ENCODE peak calls at places on chromosome 15, in nine cellular contexts. M is cardiac muscle cell, F is neural progenitor cell, L is endothelial cell of umbilical vein, X is foreskin keratinocyte, Z is HCT116, H is heart left ventricle, P is GM23248, Q is Karpas-422. B is an unnamed sample.

GRCh38 chr15:67228286-67228685 is 26.2 kb downstream of the AAGAB start:
- DNase-seq in Q (no peak), P (no peak), L (no peak), X (no peak), H (no peak), Z (no peak), M (no peak), F (no peak), B (no peak)

GRCh38 chr15:36658321-36658720 is 78.9 kb downstream of the CDIN1 start:
- DNase-seq in H (no peak), Z (no peak), L (no peak), X (no peak), Q (no peak), F (no peak), P (peak; percentile 83), M (peak; percentile 22), B (no peak)

GRCh38 chr15:92636950-92637481 is 18.6 kb downstream of the FAM174B start:
- DNase-seq in F (no peak), P (no peak), X (no peak), L (no peak), H (no peak), Z (peak; percentile 12), M (no peak), Q (no peak), B (peak; percentile 39)

GRCh38 chr15:57144448-57144847 is 226.0 kb downstream of the TCF12 start:
- DNase-seq in L (no peak), H (no peak), P (no peak), X (no peak), F (no peak), Q (no peak), M (no peak), Z (no peak), B (no peak)

GRCh38 chr15:33860749-33861148 is 107.5 kb upstream of the CHRM5 start:
- DNase-seq in H (no peak), Z (peak; percentile 13), Q (no peak), L (peak; percentile 6), P (peak; percentile 73), F (no peak), X (no peak), M (peak; percentile 33), B (no peak)

GRCh38 chr15:26838742-26839460 is 28.0 kb upstream of the GABRA5 start:
- DNase-seq in Q (peak; percentile 41), M (no peak), L (no peak), H (no peak), Z (no peak), X (no peak), F (peak; percentile 29), P (peak; percentile 4), B (peak; percentile 68)

GRCh38 chr15:36177590-36178281 is 401.7 kb upstream of the CDIN1 start:
- DNase-seq in L (no peak), P (peak; percentile 3), Z (no peak), M (no peak), F (no peak), H (no peak), Q (no peak), X (no peak), B (no peak)

GRCh38 chr15:38398134-38398533 is 55.8 kb upstream of the FAM98B start:
- DNase-seq in Z (peak; percentile 15), M (peak; percentile 96), F (no peak), P (peak; percentile 94), Q (no peak), L (peak; percentile 73), H (no peak), X (peak; percentile 84), B (no peak)

GRCh38 chr15:67520976-67521769 is at the start of gene C15orf61:
- DNase-seq in Q (peak; percentile 95), X (peak; percentile 62), F (peak; percentile 87), L (peak; percentile 84), M (peak; percentile 85), H (peak; percentile 89), P (peak; percentile 90), Z (peak; percentile 85), B (no peak)

GRCh38 chr15:80852676-80853075 is 73.5 kb downstream of the CEMIP start:
- DNase-seq in L (no peak), Z (no peak), F (no peak), X (peak; percentile 58), Q (no peak), M (no peak), H (no peak), P (no peak), B (no peak)

GRCh38 chr15:65888998-65889397 is 19.7 kb downstream of the RAB11A start:
- DNase-seq in P (no peak), L (no peak), Q (no peak), H (no peak), M (no peak), X (no peak), F (no peak), Z (no peak), B (no peak)

GRCh38 chr15:31352911-31353811 is 26.5 kb downstream of the KLF13 start:
- DNase-seq in Z (no peak), L (peak; percentile 90), X (no peak), F (no peak), H (peak; percentile 88), Q (no peak), M (peak; percentile 93), P (peak; percentile 78), B (no peak)

GRCh38 chr15:59632714-59633113 is 21.1 kb downstream of the GCNT3 start:
- DNase-seq in Z (no peak), Q (peak; percentile 49), F (peak; percentile 69), X (no peak), M (peak; percentile 26), L (no peak), P (peak; percentile 35), H (no peak), B (peak; percentile 64)

GRCh38 chr15:83873966-83874365 is 220.0 kb downstream of the ADAMTSL3 start:
- DNase-seq in H (no peak), Q (no peak), P (no peak), X (no peak), Z (no peak), M (peak; percentile 28), L (no peak), F (no peak), B (no peak)

GRCh38 chr15:48052871-48053383 is 67.9 kb upstream of the SLC24A5 start:
- DNase-seq in L (no peak), Z (no peak), P (peak; percentile 2), H (no peak), M (no peak), X (no peak), F (no peak), Q (no peak), B (no peak)

GRCh38 chr15:44712108-44713005 is 1.0 kb downstream of the B2M start:
- DNase-seq in Q (peak; percentile 85), Z (peak; percentile 54), M (peak; percentile 92), F (no peak), P (peak; percentile 94), H (peak; percentile 82), X (no peak), L (peak; percentile 83), B (no peak)

GRCh38 chr15:52288051-52288942 is 7.3 kb downstream of the MYO5C start:
- DNase-seq in L (peak; percentile 24), P (no peak), M (peak; percentile 3), Z (no peak), H (no peak), F (no peak), Q (no peak), X (no peak), B (no peak)
- H3K4me1 ChIP-seq in L (no peaks in the 10 kb centered on the region), P (no peaks in the 10 kb centered on the region), M (no peaks in the 10 kb centered on the region), Z (peaks cover 10% of the 10 kb centered on the region), H (no peaks in the 10 kb centered on the region), F (peaks cover 23% of the 10 kb centered on the region), Q (peaks cover 6% of the 10 kb centered on the region), X (no peaks in the 10 kb centered on the region), B (peaks cover 4% of the 10 kb centered on the region)

GRCh38 chr15:98621021-98621420 is 27.3 kb upstream of the IGF1R start:
- DNase-seq in Z (no peak), M (no peak), X (no peak), P (no peak), F (no peak), Q (no peak), L (no peak), H (no peak), B (no peak)

GRCh38 chr15:98628216-98628615 is 20.1 kb upstream of the IGF1R start:
- DNase-seq in M (no peak), P (peak; percentile 6), L (no peak), Z (no peak), Q (no peak), F (no peak), X (no peak), H (no peak), B (no peak)

GRCh38 chr15:98625614-98626013 is 22.7 kb upstream of the IGF1R start:
- DNase-seq in F (no peak), Q (no peak), L (no peak), X (no peak), M (no peak), P (no peak), Z (no peak), H (no peak), B (no peak)

DNA sequence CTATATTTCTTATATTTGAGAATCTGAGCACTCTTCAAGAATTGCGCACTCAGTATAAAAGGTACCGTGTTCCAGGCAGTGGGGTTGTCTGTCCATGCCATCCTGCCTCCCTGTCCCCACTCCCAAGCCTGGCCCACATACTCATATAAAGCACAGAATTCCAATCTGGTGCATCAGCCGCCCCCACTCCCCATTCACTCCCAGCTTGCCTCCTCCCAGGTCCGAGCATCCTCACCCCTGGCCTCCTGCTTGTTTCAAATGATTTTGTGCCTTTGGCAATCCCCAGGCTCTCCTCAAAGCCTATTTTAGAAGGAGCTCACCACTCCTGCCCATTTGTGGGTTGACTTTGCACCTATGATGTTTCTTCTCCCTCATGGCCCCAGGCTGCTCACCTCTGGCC is 22.2 kb upstream of the IGF1R start:
- DNase-seq in X (no peak), M (no peak), P (no peak), Q (no peak), L (no peak), Z (no peak), H (no peak), F (no peak), B (no peak)
- H3K27me3 ChIP-seq in X (peaks cover 34% of the 10 kb centered on the region), M (no peaks in the 10 kb centered on the region), P (peaks cover 82% of the 10 kb centered on the region), Q (no peaks in the 10 kb centered on the region), L (peaks cover 4% of the 10 kb centered on the region), Z (peaks cover 75% of the 10 kb centered on the region), H (peaks cover 63% of the 10 kb centered on the region), F (no peaks in the 10 kb centered on the region), B (no peaks in the 10 kb centered on the region)

GRCh38 chr15:68582864-68583263 is 4.1 kb downstream of the CORO2B start:
- DNase-seq in Q (no peak), L (no peak), P (no peak), F (no peak), Z (no peak), X (no peak), H (no peak), M (no peak), B (no peak)
- H3K4me1 ChIP-seq in Q (peaks cover 88% of the 10 kb centered on the region), L (peaks cover 19% of the 10 kb centered on the region), P (peaks cover 37% of the 10 kb centered on the region), F (peaks cover 38% of the 10 kb centered on the region), Z (peaks cover 90% of the 10 kb centered on the region), X (peaks cover 8% of the 10 kb centered on the region), H (peaks cover 35% of the 10 kb centered on the region), M (peaks cover 4% of the 10 kb centered on the region), B (peaks cover 5% of the 10 kb centered on the region)

DNA sequence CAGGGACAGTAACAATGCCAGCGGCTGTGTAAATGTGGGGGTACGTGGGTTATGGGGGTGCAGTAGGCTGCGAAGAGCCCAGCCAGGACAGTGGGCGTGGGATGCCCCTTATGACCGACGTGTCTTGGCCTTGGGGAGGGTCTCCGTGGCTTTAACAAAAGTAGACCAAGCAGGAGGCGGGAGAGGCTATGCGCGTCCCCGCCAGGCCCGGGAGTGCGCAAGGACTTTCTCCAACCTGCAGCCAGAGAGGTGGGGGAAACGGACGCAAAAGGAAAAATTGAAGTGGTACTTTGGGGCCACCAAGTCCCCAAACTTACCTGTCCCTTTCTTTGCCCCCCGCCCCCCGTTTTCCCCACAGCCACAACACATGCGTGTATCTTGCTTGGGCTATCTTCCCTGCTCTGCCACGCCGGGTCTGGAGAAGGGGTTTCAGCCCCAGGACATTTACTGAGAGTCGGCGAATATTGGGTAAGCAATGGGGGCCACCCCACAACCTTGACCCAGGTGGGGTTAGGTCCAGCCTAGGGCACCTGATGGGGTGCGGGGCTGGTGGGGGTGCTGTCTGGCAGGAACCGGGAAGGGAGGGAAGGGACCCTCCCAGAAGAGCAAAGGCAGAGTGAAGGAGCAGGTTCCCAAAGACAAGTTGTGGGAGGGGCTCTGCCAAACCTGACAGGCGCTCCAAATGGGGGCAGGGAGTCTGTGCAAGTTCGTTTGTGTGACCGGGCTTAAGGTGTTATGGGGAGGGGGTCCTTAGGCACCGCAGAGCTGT is 647 bp downstream of the ISLR2 start:
- DNase-seq in L (no peak), X (no peak), M (no peak), Z (no peak), P (no peak), F (no peak), Q (no peak), H (no peak), B (no peak)
- H3K27me3 ChIP-seq in L (peaks cover 77% of the 10 kb centered on the region), X (peaks cover 100% of the 10 kb centered on the region), M (peaks cover 95% of the 10 kb centered on the region), Z (no peaks in the 10 kb centered on the region), P (peaks cover 62% of the 10 kb centered on the region), F (peaks cover 100% of the 10 kb centered on the region), Q (no peaks in the 10 kb centered on the region), H (peaks cover 78% of the 10 kb centered on the region), B (peaks cover 74% of the 10 kb centered on the region)

B was measured in iPS DF 6.9.